ENCODE peak calls at places on chromosomes 16 and 17, in seven cellular contexts. One of them, this sample, is unnamed. For H3K9me3 and H3K4me1, the result is how much of the 10 kb centered on the place peaks cover.

GRCh38 chr17:66255112-66255511 is 25.9 kb upstream of the APOH start:
- DNase-seq in CD8-positive, alpha-beta memory T cell: peak
- DNase-seq in sigmoid colon: no peak
- DNase-seq in uterus: no peak
- DNase-seq in neural progenitor cell: peak
- DNase-seq in HAP-1: peak
- DNase-seq in mucosa of descending colon: no peak
- DNase-seq in this sample: no peak

GRCh38 chr16:15535772-15536171 is 101.4 kb downstream of the BMERB1 start:
- DNase-seq in CD8-positive, alpha-beta memory T cell: no peak
- DNase-seq in sigmoid colon: no peak
- DNase-seq in uterus: no peak
- DNase-seq in neural progenitor cell: no peak
- DNase-seq in HAP-1: no peak
- DNase-seq in mucosa of descending colon: no peak
- DNase-seq in this sample: no peak

GRCh38 chr17:69733171-69734014 is 318.9 kb downstream of the MAP2K6 start:
- DNase-seq in CD8-positive, alpha-beta memory T cell: no peak
- DNase-seq in sigmoid colon: no peak
- DNase-seq in uterus: no peak
- DNase-seq in neural progenitor cell: no peak
- DNase-seq in HAP-1: no peak
- DNase-seq in mucosa of descending colon: no peak
- DNase-seq in this sample: no peak

GRCh38 chr16:52572656-52573055 is 25.7 kb upstream of the TOX3 start:
- DNase-seq in CD8-positive, alpha-beta memory T cell: no peak
- DNase-seq in sigmoid colon: no peak
- DNase-seq in uterus: no peak
- DNase-seq in neural progenitor cell: no peak
- DNase-seq in HAP-1: no peak
- DNase-seq in mucosa of descending colon: no peak
- DNase-seq in this sample: no peak

GRCh38 chr16:73054131-73054496 is 6.2 kb upstream of the ZFHX3 start:
- DNase-seq in CD8-positive, alpha-beta memory T cell: no peak
- DNase-seq in sigmoid colon: peak
- DNase-seq in uterus: no peak
- DNase-seq in neural progenitor cell: no peak
- DNase-seq in HAP-1: no peak
- DNase-seq in mucosa of descending colon: no peak
- DNase-seq in this sample: no peak

GRCh38 chr17:72852267-72852945 is 240.1 kb downstream of the SLC39A11 start:
- DNase-seq in CD8-positive, alpha-beta memory T cell: no peak
- DNase-seq in sigmoid colon: no peak
- DNase-seq in uterus: no peak
- DNase-seq in neural progenitor cell: no peak
- DNase-seq in HAP-1: no peak
- DNase-seq in mucosa of descending colon: no peak
- DNase-seq in this sample: no peak

GRCh38 chr16:11405331-11406176 is 60.3 kb downstream of the RMI2 start:
- DNase-seq in CD8-positive, alpha-beta memory T cell: peak
- DNase-seq in sigmoid colon: no peak
- DNase-seq in uterus: no peak
- DNase-seq in neural progenitor cell: peak
- DNase-seq in HAP-1: peak
- DNase-seq in mucosa of descending colon: peak
- DNase-seq in this sample: no peak

GRCh38 chr17:82113422-82113821 is 15.4 kb upstream of the FASN start:
- DNase-seq in CD8-positive, alpha-beta memory T cell: no peak
- DNase-seq in sigmoid colon: no peak
- DNase-seq in uterus: no peak
- DNase-seq in neural progenitor cell: no peak
- DNase-seq in HAP-1: no peak
- DNase-seq in mucosa of descending colon: no peak
- DNase-seq in this sample: no peak

GRCh38 chr16:54897930-54898329 is 32.7 kb upstream of the IRX5 start:
- DNase-seq in CD8-positive, alpha-beta memory T cell: no peak
- DNase-seq in sigmoid colon: no peak
- DNase-seq in uterus: no peak
- DNase-seq in neural progenitor cell: no peak
- DNase-seq in HAP-1: no peak
- DNase-seq in mucosa of descending colon: no peak
- DNase-seq in this sample: no peak

GRCh38 chr16:58366247-58367031 is 25.8 kb upstream of the GINS3 start:
- DNase-seq in CD8-positive, alpha-beta memory T cell: no peak
- DNase-seq in sigmoid colon: no peak
- DNase-seq in uterus: no peak
- DNase-seq in neural progenitor cell: no peak
- DNase-seq in HAP-1: no peak
- DNase-seq in mucosa of descending colon: no peak
- DNase-seq in this sample: no peak

GRCh38 chr16:79769320-79770243 is 169.0 kb upstream of the MAF start:
- DNase-seq in CD8-positive, alpha-beta memory T cell: no peak
- DNase-seq in sigmoid colon: no peak
- DNase-seq in uterus: no peak
- DNase-seq in neural progenitor cell: no peak
- DNase-seq in HAP-1: no peak
- DNase-seq in mucosa of descending colon: no peak
- DNase-seq in this sample: no peak
- H3K9me3 ChIP-seq in CD8-positive, alpha-beta memory T cell: under half
- H3K9me3 ChIP-seq in sigmoid colon: under half
- H3K9me3 ChIP-seq in uterus: under half
- H3K9me3 ChIP-seq in neural progenitor cell: under half
- H3K9me3 ChIP-seq in HAP-1: under half
- H3K9me3 ChIP-seq in mucosa of descending colon: under half
- H3K9me3 ChIP-seq in this sample: under half

GRCh38 chr17:21538615-21539014 is 153.7 kb upstream of the KCNJ18 start:
- DNase-seq in CD8-positive, alpha-beta memory T cell: no peak
- DNase-seq in sigmoid colon: no peak
- DNase-seq in uterus: no peak
- DNase-seq in neural progenitor cell: no peak
- DNase-seq in HAP-1: no peak
- DNase-seq in mucosa of descending colon: no peak
- DNase-seq in this sample: no peak

GRCh38 chr17:21532763-21533385 is 156.7 kb downstream of the KCNJ12 start:
- DNase-seq in CD8-positive, alpha-beta memory T cell: no peak
- DNase-seq in sigmoid colon: no peak
- DNase-seq in uterus: no peak
- DNase-seq in neural progenitor cell: no peak
- DNase-seq in HAP-1: no peak
- DNase-seq in mucosa of descending colon: no peak
- DNase-seq in this sample: no peak

GRCh38 chr17:21539146-21539545 is 153.2 kb upstream of the KCNJ18 start:
- DNase-seq in CD8-positive, alpha-beta memory T cell: no peak
- DNase-seq in sigmoid colon: no peak
- DNase-seq in uterus: no peak
- DNase-seq in neural progenitor cell: no peak
- DNase-seq in HAP-1: no peak
- DNase-seq in mucosa of descending colon: no peak
- DNase-seq in this sample: no peak

GRCh38 chr17:21537302-21537701 is 155.0 kb upstream of the KCNJ18 start:
- DNase-seq in CD8-positive, alpha-beta memory T cell: no peak
- DNase-seq in sigmoid colon: no peak
- DNase-seq in uterus: no peak
- DNase-seq in neural progenitor cell: no peak
- DNase-seq in HAP-1: no peak
- DNase-seq in mucosa of descending colon: no peak
- DNase-seq in this sample: no peak

GRCh38 chr17:21535686-21536085 is 156.6 kb upstream of the KCNJ18 start:
- DNase-seq in CD8-positive, alpha-beta memory T cell: no peak
- DNase-seq in sigmoid colon: no peak
- DNase-seq in uterus: no peak
- DNase-seq in neural progenitor cell: no peak
- DNase-seq in HAP-1: no peak
- DNase-seq in mucosa of descending colon: no peak
- DNase-seq in this sample: no peak
- H3K4me1 ChIP-seq in CD8-positive, alpha-beta memory T cell: under half
- H3K4me1 ChIP-seq in sigmoid colon: under half
- H3K4me1 ChIP-seq in uterus: under half
- H3K4me1 ChIP-seq in neural progenitor cell: under half
- H3K4me1 ChIP-seq in HAP-1: under half
- H3K4me1 ChIP-seq in mucosa of descending colon: under half
- H3K4me1 ChIP-seq in this sample: under half

GRCh38 chr16:83967091-83967490 is 953 bp upstream of the NECAB2 start:
- DNase-seq in CD8-positive, alpha-beta memory T cell: peak
- DNase-seq in sigmoid colon: no peak
- DNase-seq in uterus: no peak
- DNase-seq in neural progenitor cell: no peak
- DNase-seq in HAP-1: no peak
- DNase-seq in mucosa of descending colon: no peak
- DNase-seq in this sample: no peak

GRCh38 chr16:83968891-83969672 is 1.0 kb downstream of the NECAB2 start:
- DNase-seq in CD8-positive, alpha-beta memory T cell: peak
- DNase-seq in sigmoid colon: no peak
- DNase-seq in uterus: no peak
- DNase-seq in neural progenitor cell: peak
- DNase-seq in HAP-1: no peak
- DNase-seq in mucosa of descending colon: no peak
- DNase-seq in this sample: no peak

GRCh38 chr16:83966153-83966696 is 1.8 kb upstream of the NECAB2 start:
- DNase-seq in CD8-positive, alpha-beta memory T cell: peak
- DNase-seq in sigmoid colon: no peak
- DNase-seq in uterus: no peak
- DNase-seq in neural progenitor cell: no peak
- DNase-seq in HAP-1: no peak
- DNase-seq in mucosa of descending colon: no peak
- DNase-seq in this sample: no peak

GRCh38 chr16:83968483-83968865 is 430 bp downstream of the NECAB2 start:
- DNase-seq in CD8-positive, alpha-beta memory T cell: no peak
- DNase-seq in sigmoid colon: no peak
- DNase-seq in uterus: no peak
- DNase-seq in neural progenitor cell: peak
- DNase-seq in HAP-1: no peak
- DNase-seq in mucosa of descending colon: no peak
- DNase-seq in this sample: no peak

GRCh38 chr16:83967838-83968482 is at the start of gene NECAB2:
- DNase-seq in CD8-positive, alpha-beta memory T cell: peak
- DNase-seq in sigmoid colon: no peak
- DNase-seq in uterus: no peak
- DNase-seq in neural progenitor cell: peak
- DNase-seq in HAP-1: peak
- DNase-seq in mucosa of descending colon: peak
- DNase-seq in this sample: no peak
- H3K4me3 ChIP-seq in CD8-positive, alpha-beta memory T cell: no peak
- H3K4me3 ChIP-seq in sigmoid colon: peak
- H3K4me3 ChIP-seq in uterus: no peak
- H3K4me3 ChIP-seq in neural progenitor cell: peak
- H3K4me3 ChIP-seq in HAP-1: peak
- H3K4me3 ChIP-seq in mucosa of descending colon: no peak
- H3K4me3 ChIP-seq in this sample: no peak

GRCh38 chr16:35753559-35754390 is 2294.4 kb downstream of the TP53TG3F start:
- DNase-seq in CD8-positive, alpha-beta memory T cell: no peak
- DNase-seq in sigmoid colon: no peak
- DNase-seq in uterus: no peak
- DNase-seq in neural progenitor cell: no peak
- DNase-seq in HAP-1: no peak
- DNase-seq in mucosa of descending colon: no peak
- DNase-seq in this sample: no peak

GRCh38 chr16:35751191-35751941 is 2292.0 kb downstream of the TP53TG3F start:
- DNase-seq in CD8-positive, alpha-beta memory T cell: no peak
- DNase-seq in sigmoid colon: peak
- DNase-seq in uterus: no peak
- DNase-seq in neural progenitor cell: no peak
- DNase-seq in HAP-1: no peak
- DNase-seq in mucosa of descending colon: peak
- DNase-seq in this sample: no peak

GRCh38 chr16:35752012-35752772 is 2292.8 kb downstream of the TP53TG3F start:
- DNase-seq in CD8-positive, alpha-beta memory T cell: no peak
- DNase-seq in sigmoid colon: no peak
- DNase-seq in uterus: no peak
- DNase-seq in neural progenitor cell: no peak
- DNase-seq in HAP-1: no peak
- DNase-seq in mucosa of descending colon: no peak
- DNase-seq in this sample: no peak

GRCh38 chr16:35752773-35753558 is 2293.6 kb downstream of the TP53TG3F start:
- DNase-seq in CD8-positive, alpha-beta memory T cell: no peak
- DNase-seq in sigmoid colon: peak
- DNase-seq in uterus: no peak
- DNase-seq in neural progenitor cell: no peak
- DNase-seq in HAP-1: no peak
- DNase-seq in mucosa of descending colon: no peak
- DNase-seq in this sample: no peak

GRCh38 chr16:35754391-35755369 is 2295.3 kb downstream of the TP53TG3F start:
- DNase-seq in CD8-positive, alpha-beta memory T cell: no peak
- DNase-seq in sigmoid colon: no peak
- DNase-seq in uterus: no peak
- DNase-seq in neural progenitor cell: no peak
- DNase-seq in HAP-1: no peak
- DNase-seq in mucosa of descending colon: no peak
- DNase-seq in this sample: no peak
- H3K9me3 ChIP-seq in CD8-positive, alpha-beta memory T cell: under half
- H3K9me3 ChIP-seq in sigmoid colon: under half
- H3K9me3 ChIP-seq in uterus: under half
- H3K9me3 ChIP-seq in neural progenitor cell: under half
- H3K9me3 ChIP-seq in HAP-1: under half
- H3K9me3 ChIP-seq in mucosa of descending colon: half or more
- H3K9me3 ChIP-seq in this sample: under half